ENCODE peak calls at places on chromosome 21, in four cellular contexts. Z is effector memory CD4-positive, alpha-beta T cell; T is transverse colon; J is A549. M is an unnamed sample. For H3K4me1, the result is how much of the 10 kb centered on the place peaks cover.

GRCh38 chr21:39281207-39281606 is 32.2 kb downstream of the BRWD1 start:
- DNase-seq in Z (no peak), T (no peak), J (no peak), M (no peak)

GRCh38 chr21:42505090-42505726 is 8.4 kb upstream of the SLC37A1 start:
- DNase-seq in J (no peak), Z (no peak), T (no peak), M (peak)

GRCh38 chr21:16305686-16306085 is 575.9 kb downstream of the USP25 start:
- DNase-seq in T (no peak), Z (no peak), J (no peak), M (no peak)

GRCh38 chr21:31557956-31558838 is 101.3 kb upstream of the SOD1 start:
- DNase-seq in T (peak), Z (no peak), J (no peak), M (peak)

GRCh38 chr21:28699591-28700259 is 293.0 kb downstream of the LTN1 start:
- DNase-seq in J (no peak), Z (no peak), T (no peak), M (no peak)

GRCh38 chr21:39802226-39802625 is 57.2 kb downstream of the IGSF5 start:
- DNase-seq in Z (no peak), J (no peak), T (no peak), M (no peak)

GRCh38 chr21:35189077-35189863 is 140.2 kb upstream of the RUNX1 start:
- DNase-seq in J (no peak), Z (no peak), T (no peak), M (no peak)

GRCh38 chr21:25578070-25578961 is 29.0 kb downstream of the MRPL39 start:
- DNase-seq in Z (no peak), J (no peak), T (no peak), M (no peak)

GRCh38 chr21:28704746-28705145 is 287.9 kb downstream of the LTN1 start:
- DNase-seq in Z (no peak), J (no peak), T (no peak), M (no peak)

GRCh38 chr21:27424601-27425000 is 457.7 kb upstream of the ADAMTS5 start:
- DNase-seq in T (no peak), Z (no peak), J (no peak), M (no peak)

GRCh38 chr21:39430954-39431353 is 14.6 kb downstream of the LCA5L start:
- DNase-seq in J (no peak), T (no peak), Z (no peak), M (no peak)

GRCh38 chr21:45033791-45034555 is 40.4 kb upstream of the ADARB1 start:
- DNase-seq in T (no peak), Z (no peak), J (no peak), M (no peak)

GRCh38 chr21:28439246-28439645 is 553.4 kb downstream of the LTN1 start:
- DNase-seq in T (no peak), Z (no peak), J (no peak), M (no peak)

GRCh38 chr21:41419921-41420862 is 5.8 kb upstream of the MX1 start:
- DNase-seq in J (peak), Z (peak), T (peak), M (peak)

GRCh38 chr21:37405629-37406028 is 39.1 kb downstream of the DYRK1A start:
- DNase-seq in J (no peak), T (no peak), Z (no peak), M (no peak)

GRCh38 chr21:37407719-37408455 is 41.3 kb downstream of the DYRK1A start:
- DNase-seq in T (no peak), Z (no peak), J (no peak), M (no peak)

GRCh38 chr21:37410639-37411038 is 44.1 kb downstream of the DYRK1A start:
- DNase-seq in J (no peak), Z (no peak), T (no peak), M (no peak)

GRCh38 chr21:37412603-37413360 is 46.2 kb downstream of the DYRK1A start:
- DNase-seq in J (no peak), Z (no peak), T (no peak), M (no peak)

DNA sequence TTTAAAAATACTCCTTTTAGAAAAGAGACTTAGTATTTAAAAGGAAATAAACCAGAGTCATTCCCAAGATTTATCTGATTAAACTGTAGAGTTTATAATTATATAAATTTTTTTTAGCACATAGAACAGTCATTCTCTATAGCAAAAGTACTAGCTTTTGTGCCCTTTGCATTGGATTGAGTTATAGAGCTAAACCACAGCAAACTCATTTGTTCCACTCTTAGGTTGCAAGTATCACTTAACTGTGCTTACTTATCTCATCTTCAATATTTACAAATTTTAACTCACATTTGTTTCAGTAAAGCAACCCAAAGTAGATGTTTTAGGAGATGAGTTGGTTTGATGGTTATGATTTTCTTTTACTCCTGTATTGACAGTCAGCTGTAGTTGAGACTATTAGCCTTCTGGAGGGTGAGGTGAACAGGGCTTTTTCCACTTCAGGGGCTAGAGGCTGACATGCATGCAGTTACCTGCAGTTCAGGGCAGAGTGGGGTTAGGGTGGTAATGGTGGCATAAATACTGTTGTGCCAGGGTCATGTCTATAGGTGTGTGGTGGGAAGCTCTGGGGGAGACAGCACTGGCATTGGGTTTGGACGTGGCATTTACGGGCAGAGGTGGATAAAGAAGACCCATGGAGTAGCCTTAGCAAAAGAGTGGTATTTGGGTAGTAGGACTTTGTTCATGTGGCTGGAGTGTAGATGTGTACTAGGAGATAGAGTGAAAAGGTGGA is 42.1 kb downstream of the DYRK1A start:
- DNase-seq in T (no peak), J (no peak), Z (no peak), M (no peak)
- H3K4me1 ChIP-seq in T (under half), J (under half), Z (under half), M (under half)

DNA sequence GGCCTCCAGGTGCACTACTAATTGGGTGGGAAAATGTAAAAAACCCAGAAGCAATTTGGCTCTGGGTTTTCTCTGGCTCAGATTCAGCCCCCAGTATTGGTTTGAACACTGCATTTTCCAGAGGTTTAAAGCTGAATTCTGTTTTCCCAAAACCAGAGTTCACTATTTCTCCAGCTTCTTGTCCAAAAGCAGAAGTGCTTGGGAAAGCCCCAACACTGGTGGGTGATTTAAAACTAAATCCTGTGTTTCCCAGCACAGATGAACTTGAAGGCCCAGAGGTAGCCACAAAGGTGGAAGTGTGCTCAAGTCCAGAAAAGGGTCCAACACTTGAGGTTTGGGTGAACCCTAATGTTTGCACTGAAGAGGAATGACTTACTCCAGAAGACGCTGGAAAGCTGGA is 689 bp downstream of the MCM3AP start:
- DNase-seq in J (no peak), Z (no peak), T (no peak), M (no peak)
- H3K4me1 ChIP-seq in J (under half), Z (under half), T (under half), M (half or more)

DNA sequence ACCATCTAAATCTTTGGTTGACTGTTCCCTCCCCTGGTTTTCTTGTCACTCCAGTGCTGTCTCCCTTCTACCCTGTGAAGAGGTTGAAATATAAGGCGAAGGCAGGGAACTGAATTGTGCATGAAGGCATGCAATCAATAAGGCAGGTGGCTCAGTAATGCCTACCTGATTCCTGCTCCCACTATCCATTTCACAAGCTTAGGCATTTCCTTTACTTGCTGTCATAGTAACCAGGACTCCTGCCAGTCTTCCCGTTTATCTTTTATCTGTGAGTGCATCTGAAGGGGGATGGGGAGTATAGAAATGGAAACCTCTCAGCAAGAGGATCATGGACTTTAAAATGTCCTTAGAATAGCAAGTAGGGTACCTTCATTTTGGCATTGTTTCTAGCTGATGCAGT is 40.5 kb downstream of the MRPS6 start:
- DNase-seq in J (no peak), Z (no peak), T (no peak), M (peak)
- H3K4me1 ChIP-seq in J (under half), Z (under half), T (under half), M (under half)

GRCh38 chr21:43735236-43736091 is 16.5 kb downstream of the PDXK start:
- DNase-seq in T (no peak), Z (no peak), J (no peak), M (no peak)

GRCh38 chr21:43734830-43735229 is 15.9 kb downstream of the PDXK start:
- DNase-seq in T (no peak), J (no peak), Z (no peak), M (no peak)

GRCh38 chr21:43734131-43734634 is 15.3 kb downstream of the PDXK start:
- DNase-seq in Z (no peak), J (no peak), T (peak), M (no peak)

GRCh38 chr21:43737158-43737950 is 18.4 kb downstream of the PDXK start:
- DNase-seq in Z (no peak), T (no peak), J (no peak), M (peak)

DNA sequence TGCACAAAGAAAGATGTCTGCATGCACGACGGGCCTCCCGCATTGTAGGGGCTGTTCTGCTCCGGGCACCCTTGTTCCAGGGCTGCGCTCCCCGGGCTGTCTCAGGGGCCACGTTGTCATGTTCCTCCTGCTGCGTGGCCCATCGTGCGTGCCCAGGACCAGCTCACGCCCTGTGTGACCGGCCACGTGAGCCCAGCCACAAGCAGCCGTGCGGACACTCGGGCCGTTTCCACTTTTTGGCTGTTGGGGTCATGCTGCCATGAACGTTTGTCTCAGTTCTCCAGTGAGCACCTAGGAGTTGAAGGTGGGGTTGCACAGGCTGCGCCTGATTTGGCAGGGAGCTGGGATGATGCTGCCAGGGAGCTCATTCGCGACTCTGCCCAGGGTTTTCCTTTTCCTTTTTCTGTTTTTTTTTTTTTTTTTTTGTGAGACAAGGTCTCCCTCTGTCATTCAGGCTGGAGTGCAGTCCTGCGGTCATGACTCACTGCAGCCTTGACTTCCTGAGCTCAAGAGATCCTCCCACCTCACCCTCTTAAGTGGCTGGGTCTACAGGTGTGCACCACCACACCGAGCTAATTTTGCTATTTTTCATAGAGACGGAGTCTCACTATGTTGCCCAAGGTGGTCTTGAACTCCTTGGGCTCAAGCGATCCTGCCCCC is 17.4 kb downstream of the PDXK start:
- DNase-seq in Z (no peak), T (no peak), J (no peak), M (peak)
- H3K4me1 ChIP-seq in Z (under half), T (under half), J (half or more), M (under half)